ENCODE peak calls at places on chromosomes 6 and 20, in seven cellular contexts. One of them, this sample, is unnamed.

GRCh38 chr6:31143148-31143547 is 4.3 kb upstream of the PSORS1C2 start:
- DNase-seq in CD8-positive, alpha-beta memory T cell: no peak
- DNase-seq in cardiac muscle cell: peak
- DNase-seq in SK-N-SH: no peak
- DNase-seq in stomach: peak
- DNase-seq in naive thymus-derived CD4-positive, alpha-beta T cell: no peak
- DNase-seq in gastrocnemius medialis: peak
- DNase-seq in this sample: no peak

GRCh38 chr6:24257282-24257681 is 100.6 kb downstream of the DCDC2 start:
- DNase-seq in cardiac muscle cell: no peak
- DNase-seq in naive thymus-derived CD4-positive, alpha-beta T cell: no peak
- DNase-seq in gastrocnemius medialis: no peak
- DNase-seq in stomach: no peak
- DNase-seq in CD8-positive, alpha-beta memory T cell: no peak
- DNase-seq in SK-N-SH: no peak
- DNase-seq in this sample: no peak

GRCh38 chr6:148658701-148659100 is 88.1 kb upstream of the UST start:
- DNase-seq in SK-N-SH: no peak
- DNase-seq in gastrocnemius medialis: no peak
- DNase-seq in stomach: no peak
- DNase-seq in CD8-positive, alpha-beta memory T cell: no peak
- DNase-seq in cardiac muscle cell: no peak
- DNase-seq in naive thymus-derived CD4-positive, alpha-beta T cell: no peak
- DNase-seq in this sample: no peak

GRCh38 chr6:7532821-7533220 is 8.7 kb upstream of the DSP start:
- DNase-seq in CD8-positive, alpha-beta memory T cell: no peak
- DNase-seq in cardiac muscle cell: no peak
- DNase-seq in gastrocnemius medialis: no peak
- DNase-seq in naive thymus-derived CD4-positive, alpha-beta T cell: no peak
- DNase-seq in SK-N-SH: no peak
- DNase-seq in stomach: no peak
- DNase-seq in this sample: no peak

GRCh38 chr6:33672808-33673207 is 38.7 kb downstream of the UQCC2 start:
- DNase-seq in CD8-positive, alpha-beta memory T cell: no peak
- DNase-seq in SK-N-SH: peak
- DNase-seq in cardiac muscle cell: peak
- DNase-seq in stomach: no peak
- DNase-seq in naive thymus-derived CD4-positive, alpha-beta T cell: no peak
- DNase-seq in gastrocnemius medialis: peak
- DNase-seq in this sample: no peak

GRCh38 chr6:160226118-160226541 is 32.5 kb downstream of the SLC22A2 start:
- DNase-seq in cardiac muscle cell: peak
- DNase-seq in SK-N-SH: no peak
- DNase-seq in stomach: no peak
- DNase-seq in CD8-positive, alpha-beta memory T cell: no peak
- DNase-seq in gastrocnemius medialis: no peak
- DNase-seq in naive thymus-derived CD4-positive, alpha-beta T cell: no peak
- DNase-seq in this sample: no peak

GRCh38 chr20:63462244-63462643 is 10.2 kb downstream of the KCNQ2 start:
- DNase-seq in stomach: no peak
- DNase-seq in naive thymus-derived CD4-positive, alpha-beta T cell: no peak
- DNase-seq in SK-N-SH: no peak
- DNase-seq in CD8-positive, alpha-beta memory T cell: no peak
- DNase-seq in gastrocnemius medialis: no peak
- DNase-seq in cardiac muscle cell: no peak
- DNase-seq in this sample: no peak

GRCh38 chr6:27867051-27867940 is 44.9 kb downstream of the OR2B2 start:
- DNase-seq in gastrocnemius medialis: peak
- DNase-seq in stomach: peak
- DNase-seq in naive thymus-derived CD4-positive, alpha-beta T cell: peak
- DNase-seq in cardiac muscle cell: peak
- DNase-seq in SK-N-SH: peak
- DNase-seq in CD8-positive, alpha-beta memory T cell: peak
- DNase-seq in this sample: no peak

GRCh38 chr20:47857142-47857993 is 72.1 kb upstream of the SULF2 start:
- DNase-seq in stomach: no peak
- DNase-seq in cardiac muscle cell: peak
- DNase-seq in gastrocnemius medialis: no peak
- DNase-seq in CD8-positive, alpha-beta memory T cell: no peak
- DNase-seq in SK-N-SH: no peak
- DNase-seq in naive thymus-derived CD4-positive, alpha-beta T cell: no peak
- DNase-seq in this sample: no peak

GRCh38 chr6:53233309-53233708 is 84.7 kb upstream of the GCM1 start:
- DNase-seq in CD8-positive, alpha-beta memory T cell: no peak
- DNase-seq in gastrocnemius medialis: no peak
- DNase-seq in stomach: no peak
- DNase-seq in cardiac muscle cell: no peak
- DNase-seq in naive thymus-derived CD4-positive, alpha-beta T cell: no peak
- DNase-seq in SK-N-SH: no peak
- DNase-seq in this sample: no peak

GRCh38 chr20:52586697-52587096 is 385.5 kb upstream of the TSHZ2 start:
- DNase-seq in SK-N-SH: no peak
- DNase-seq in CD8-positive, alpha-beta memory T cell: no peak
- DNase-seq in cardiac muscle cell: no peak
- DNase-seq in stomach: no peak
- DNase-seq in gastrocnemius medialis: no peak
- DNase-seq in naive thymus-derived CD4-positive, alpha-beta T cell: no peak
- DNase-seq in this sample: no peak

GRCh38 chr6:1222426-1223311 is 89.2 kb upstream of the FOXQ1 start:
- DNase-seq in SK-N-SH: no peak
- DNase-seq in naive thymus-derived CD4-positive, alpha-beta T cell: no peak
- DNase-seq in stomach: no peak
- DNase-seq in cardiac muscle cell: no peak
- DNase-seq in CD8-positive, alpha-beta memory T cell: no peak
- DNase-seq in gastrocnemius medialis: no peak
- DNase-seq in this sample: no peak

GRCh38 chr20:539848-540247 is 3.7 kb downstream of the CSNK2A1 start:
- DNase-seq in cardiac muscle cell: peak
- DNase-seq in stomach: no peak
- DNase-seq in naive thymus-derived CD4-positive, alpha-beta T cell: no peak
- DNase-seq in SK-N-SH: no peak
- DNase-seq in gastrocnemius medialis: no peak
- DNase-seq in CD8-positive, alpha-beta memory T cell: no peak
- DNase-seq in this sample: no peak

GRCh38 chr20:9829835-9830234 is 9.0 kb downstream of the PAK5 start:
- DNase-seq in gastrocnemius medialis: no peak
- DNase-seq in naive thymus-derived CD4-positive, alpha-beta T cell: no peak
- DNase-seq in stomach: no peak
- DNase-seq in cardiac muscle cell: no peak
- DNase-seq in CD8-positive, alpha-beta memory T cell: no peak
- DNase-seq in SK-N-SH: no peak
- DNase-seq in this sample: no peak

GRCh38 chr20:24393903-24394302 is 75.5 kb upstream of the SYNDIG1 start:
- DNase-seq in CD8-positive, alpha-beta memory T cell: no peak
- DNase-seq in stomach: no peak
- DNase-seq in cardiac muscle cell: no peak
- DNase-seq in SK-N-SH: no peak
- DNase-seq in gastrocnemius medialis: no peak
- DNase-seq in naive thymus-derived CD4-positive, alpha-beta T cell: no peak
- DNase-seq in this sample: no peak

GRCh38 chr20:56845546-56846081 is 216.5 kb downstream of the TFAP2C start:
- DNase-seq in gastrocnemius medialis: no peak
- DNase-seq in cardiac muscle cell: no peak
- DNase-seq in SK-N-SH: no peak
- DNase-seq in stomach: no peak
- DNase-seq in naive thymus-derived CD4-positive, alpha-beta T cell: no peak
- DNase-seq in CD8-positive, alpha-beta memory T cell: no peak
- DNase-seq in this sample: no peak

GRCh38 chr20:39112196-39112743 is 150.1 kb downstream of the DHX35 start:
- DNase-seq in gastrocnemius medialis: peak
- DNase-seq in cardiac muscle cell: peak
- DNase-seq in naive thymus-derived CD4-positive, alpha-beta T cell: no peak
- DNase-seq in CD8-positive, alpha-beta memory T cell: no peak
- DNase-seq in stomach: peak
- DNase-seq in SK-N-SH: peak
- DNase-seq in this sample: no peak

GRCh38 chr20:24402234-24402633 is 67.2 kb upstream of the SYNDIG1 start:
- DNase-seq in gastrocnemius medialis: no peak
- DNase-seq in SK-N-SH: no peak
- DNase-seq in naive thymus-derived CD4-positive, alpha-beta T cell: no peak
- DNase-seq in CD8-positive, alpha-beta memory T cell: no peak
- DNase-seq in cardiac muscle cell: no peak
- DNase-seq in stomach: no peak
- DNase-seq in this sample: no peak

GRCh38 chr20:37526839-37527637 is 638 bp downstream of the BLCAP start:
- DNase-seq in naive thymus-derived CD4-positive, alpha-beta T cell: no peak
- DNase-seq in SK-N-SH: peak
- DNase-seq in gastrocnemius medialis: peak
- DNase-seq in stomach: peak
- DNase-seq in cardiac muscle cell: peak
- DNase-seq in CD8-positive, alpha-beta memory T cell: no peak
- DNase-seq in this sample: no peak

GRCh38 chr20:37524221-37524700 is 3.2 kb downstream of the NNAT start:
- DNase-seq in cardiac muscle cell: no peak
- DNase-seq in SK-N-SH: no peak
- DNase-seq in stomach: peak
- DNase-seq in naive thymus-derived CD4-positive, alpha-beta T cell: no peak
- DNase-seq in CD8-positive, alpha-beta memory T cell: no peak
- DNase-seq in gastrocnemius medialis: peak
- DNase-seq in this sample: no peak

GRCh38 chr20:37526238-37526838 is 1.3 kb downstream of the BLCAP start:
- DNase-seq in naive thymus-derived CD4-positive, alpha-beta T cell: no peak
- DNase-seq in gastrocnemius medialis: no peak
- DNase-seq in cardiac muscle cell: peak
- DNase-seq in SK-N-SH: peak
- DNase-seq in stomach: no peak
- DNase-seq in CD8-positive, alpha-beta memory T cell: no peak
- DNase-seq in this sample: no peak

GRCh38 chr20:37525810-37526209 is 1.9 kb downstream of the BLCAP start:
- DNase-seq in gastrocnemius medialis: no peak
- DNase-seq in naive thymus-derived CD4-positive, alpha-beta T cell: no peak
- DNase-seq in CD8-positive, alpha-beta memory T cell: no peak
- DNase-seq in cardiac muscle cell: no peak
- DNase-seq in SK-N-SH: no peak
- DNase-seq in stomach: no peak
- DNase-seq in this sample: no peak

DNA sequence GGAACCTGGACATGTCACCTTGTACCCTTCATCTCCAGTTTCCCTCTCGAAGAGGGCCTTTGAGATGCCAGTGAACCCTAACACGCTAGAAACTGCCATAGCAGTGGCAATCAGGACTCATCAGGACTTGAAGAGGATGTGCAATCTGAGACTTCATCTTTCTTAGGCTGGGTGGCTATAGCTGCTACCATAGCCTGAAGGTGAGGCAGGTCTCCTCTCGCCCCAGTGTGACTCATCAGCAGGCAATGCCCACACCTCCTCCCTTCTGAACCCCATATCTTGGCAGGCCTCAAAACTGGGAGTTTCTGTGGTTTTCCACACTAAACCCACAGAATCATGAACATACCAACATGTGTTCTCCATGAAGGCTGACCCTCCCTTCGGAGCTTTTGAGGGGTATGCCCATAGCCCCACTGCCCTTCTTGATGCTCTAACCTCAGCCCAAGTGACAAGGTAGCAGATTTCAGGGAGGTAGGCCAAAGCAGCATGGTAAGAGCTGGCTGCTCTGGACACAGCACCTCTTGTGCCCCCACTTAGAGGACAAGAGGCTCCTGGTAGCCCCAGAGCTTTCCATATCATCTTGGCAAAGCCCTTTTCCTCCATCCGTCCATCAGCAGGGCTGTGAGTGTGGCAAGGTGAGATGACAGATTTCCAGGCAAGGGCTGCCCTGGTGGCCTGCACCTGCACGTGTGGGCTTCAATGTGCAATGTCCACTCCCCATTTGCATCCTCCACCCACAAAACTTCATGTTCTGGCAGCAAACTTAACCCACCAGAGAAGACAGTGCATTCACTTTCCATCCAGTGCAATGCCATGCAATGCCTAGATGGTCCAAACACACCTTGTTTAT is 2.6 kb downstream of the BLCAP start:
- DNase-seq in gastrocnemius medialis: peak
- DNase-seq in stomach: peak
- DNase-seq in cardiac muscle cell: peak
- DNase-seq in SK-N-SH: no peak
- DNase-seq in CD8-positive, alpha-beta memory T cell: no peak
- DNase-seq in naive thymus-derived CD4-positive, alpha-beta T cell: no peak
- DNase-seq in this sample: no peak
- H3K27ac ChIP-seq in gastrocnemius medialis: peak
- H3K27ac ChIP-seq in stomach: no peak
- H3K27ac ChIP-seq in cardiac muscle cell: peak
- H3K27ac ChIP-seq in SK-N-SH: no peak
- H3K27ac ChIP-seq in CD8-positive, alpha-beta memory T cell: no peak
- H3K27ac ChIP-seq in naive thymus-derived CD4-positive, alpha-beta T cell: no peak
- H3K27ac ChIP-seq in this sample: no peak

DNA sequence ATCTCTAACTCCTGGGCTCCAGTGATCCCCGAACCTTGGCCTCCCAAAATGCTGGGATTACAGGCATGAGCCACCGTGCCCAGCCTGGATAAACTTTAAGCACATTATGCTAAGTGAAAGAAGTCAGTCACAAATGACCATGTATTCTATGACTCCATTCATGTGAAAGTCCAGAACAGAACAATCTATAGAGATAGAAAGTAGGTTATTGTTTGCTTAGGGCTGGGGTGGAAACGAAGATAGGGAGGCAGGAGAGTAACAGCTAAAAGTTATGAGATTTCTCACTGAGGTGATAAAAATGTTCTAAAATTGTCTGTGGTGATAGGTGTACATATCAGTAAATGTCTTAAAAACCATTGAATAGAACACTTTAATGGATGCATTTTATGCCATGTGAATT is 40.9 kb upstream of the CITED2 start:
- DNase-seq in gastrocnemius medialis: no peak
- DNase-seq in naive thymus-derived CD4-positive, alpha-beta T cell: no peak
- DNase-seq in CD8-positive, alpha-beta memory T cell: no peak
- DNase-seq in stomach: no peak
- DNase-seq in cardiac muscle cell: no peak
- DNase-seq in SK-N-SH: no peak
- DNase-seq in this sample: no peak
- H3K27ac ChIP-seq in gastrocnemius medialis: no peak
- H3K27ac ChIP-seq in naive thymus-derived CD4-positive, alpha-beta T cell: no peak
- H3K27ac ChIP-seq in CD8-positive, alpha-beta memory T cell: no peak
- H3K27ac ChIP-seq in stomach: no peak
- H3K27ac ChIP-seq in cardiac muscle cell: no peak
- H3K27ac ChIP-seq in SK-N-SH: no peak
- H3K27ac ChIP-seq in this sample: no peak

DNA sequence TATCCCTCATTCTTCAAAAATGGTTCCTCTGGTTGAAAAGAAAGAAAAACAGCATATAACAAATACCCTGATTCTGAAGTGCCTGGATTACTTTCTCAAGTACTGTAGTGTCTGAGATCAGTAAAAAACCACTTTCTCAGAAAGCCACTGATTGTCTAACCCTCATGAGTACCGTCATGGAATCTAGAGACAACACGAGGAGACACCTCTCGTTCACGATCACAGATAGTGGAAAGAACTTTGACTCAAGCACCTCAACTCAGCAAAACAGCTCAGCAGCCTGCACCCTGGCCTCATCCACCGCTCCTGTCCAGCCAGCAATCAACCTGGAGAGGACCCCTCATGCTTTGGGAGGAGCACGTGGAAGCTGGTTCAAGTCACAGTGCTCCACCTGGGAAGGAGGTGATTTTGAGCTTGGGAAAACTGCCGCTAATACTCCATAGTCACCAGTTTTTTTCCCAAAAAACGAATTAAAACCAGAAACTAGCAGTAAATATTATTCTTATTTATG is 1.0 kb downstream of the SCML4 start:
- DNase-seq in SK-N-SH: no peak
- DNase-seq in naive thymus-derived CD4-positive, alpha-beta T cell: peak
- DNase-seq in stomach: no peak
- DNase-seq in CD8-positive, alpha-beta memory T cell: peak
- DNase-seq in cardiac muscle cell: no peak
- DNase-seq in gastrocnemius medialis: no peak
- DNase-seq in this sample: no peak
- H3K27ac ChIP-seq in SK-N-SH: no peak
- H3K27ac ChIP-seq in naive thymus-derived CD4-positive, alpha-beta T cell: peak
- H3K27ac ChIP-seq in stomach: no peak
- H3K27ac ChIP-seq in CD8-positive, alpha-beta memory T cell: peak
- H3K27ac ChIP-seq in cardiac muscle cell: no peak
- H3K27ac ChIP-seq in gastrocnemius medialis: no peak
- H3K27ac ChIP-seq in this sample: no peak

GRCh38 chr6:131862486-131862885 is 54.7 kb downstream of the ENPP1 start:
- DNase-seq in stomach: no peak
- DNase-seq in gastrocnemius medialis: no peak
- DNase-seq in SK-N-SH: no peak
- DNase-seq in cardiac muscle cell: no peak
- DNase-seq in CD8-positive, alpha-beta memory T cell: no peak
- DNase-seq in naive thymus-derived CD4-positive, alpha-beta T cell: no peak
- DNase-seq in this sample: no peak
- H3K27ac ChIP-seq in stomach: no peak
- H3K27ac ChIP-seq in gastrocnemius medialis: no peak
- H3K27ac ChIP-seq in SK-N-SH: no peak
- H3K27ac ChIP-seq in cardiac muscle cell: no peak
- H3K27ac ChIP-seq in CD8-positive, alpha-beta memory T cell: no peak
- H3K27ac ChIP-seq in naive thymus-derived CD4-positive, alpha-beta T cell: no peak
- H3K27ac ChIP-seq in this sample: no peak

This sample was measured in substantia nigra.